ENCODE peak calls at places on chromosomes 3 and 15, in four cellular contexts. C is lower lobe of right lung, D is COR-L47, P is GM20000. O is an unnamed sample.

GRCh38 chr3:177337548-177338331 is 140.5 kb upstream of the TBL1XR1 start:
- DNase-seq in C (no peak), D (no peak), P (peak), O (peak)

GRCh38 chr3:183455064-183455463 is 26.6 kb upstream of the MCF2L2 start:
- DNase-seq in C (no peak), D (no peak), P (no peak), O (peak)

GRCh38 chr15:74375303-74375693 is 7.9 kb upstream of the CYP11A1 start:
- DNase-seq in C (peak), D (peak), P (peak), O (peak)

GRCh38 chr3:105834768-105835167 is 34.0 kb downstream of the CBLB start:
- DNase-seq in C (no peak), D (no peak), P (no peak), O (no peak)

GRCh38 chr15:60507596-60508424 is 28.9 kb upstream of the ICE2 start:
- DNase-seq in C (no peak), D (peak), P (peak), O (peak)

GRCh38 chr15:72722071-72722696 is 36.2 kb downstream of the BBS4 start:
- DNase-seq in C (peak), D (peak), P (peak), O (peak)

GRCh38 chr15:68609618-68610017 is 30.8 kb downstream of the CORO2B start:
- DNase-seq in C (no peak), D (no peak), P (no peak), O (peak)

GRCh38 chr15:78938608-78939488 is 6.0 kb downstream of the CTSH start:
- DNase-seq in C (no peak), D (no peak), P (peak), O (no peak)

GRCh38 chr3:136490646-136491405 is 240.7 kb downstream of the PCCB start:
- DNase-seq in C (no peak), D (no peak), P (no peak), O (no peak)

GRCh38 chr15:63551400-63551799 is 45.8 kb upstream of the FBXL22 start:
- DNase-seq in C (no peak), D (no peak), P (no peak), O (peak)